ENCODE peak calls at places on chromosomes 3 and 15, in ten cellular contexts. I is fibroblast of lung, O is Panc1, K is left ventricle myocardium inferior, Z is DND-41, U is NT2/D1, S is BJ, J is lung, N is body of pancreas, E is psoas muscle. C is an unnamed sample.
A peak's percentile ranks its signal among the peaks of the same experiment; 100 is the strongest.

GRCh38 chr3:177199206-177199765 is 2.0 kb upstream of the TBL1XR1 start:
- DNase-seq in I (no peak), O (no peak), K (no peak), Z (no peak), U (no peak), S (no peak), J (no peak), N (no peak), E (no peak), C (peak; percentile 60)

GRCh38 chr3:110420158-110420641 is 651.4 kb upstream of the NECTIN3 start:
- DNase-seq in I (peak; percentile 83), O (no peak), K (no peak), Z (no peak), U (no peak), S (peak; percentile 82), J (no peak), N (no peak), E (no peak), C (no peak)

GRCh38 chr15:36766449-36766848 is 187.0 kb downstream of the CDIN1 start:
- DNase-seq in I (no peak), O (no peak), K (no peak), Z (no peak), U (no peak), S (no peak), J (no peak), N (no peak), E (no peak), C (no peak)

GRCh38 chr3:27681249-27681748 is 40.8 kb downstream of the EOMES start:
- DNase-seq in I (peak; percentile 77), O (peak; percentile 66), K (no peak), Z (peak; percentile 10), U (peak; percentile 42), S (peak; percentile 41), J (no peak), N (no peak), E (no peak), C (peak; percentile 71)

GRCh38 chr3:23696842-23697241 is 108.9 kb upstream of the UBE2E1 start:
- DNase-seq in I (no peak), O (no peak), K (no peak), Z (no peak), U (no peak), S (no peak), J (no peak), N (no peak), E (no peak), C (no peak)

GRCh38 chr3:125212096-125212508 is 446 bp downstream of the SLC12A8 start:
- DNase-seq in I (no peak), O (no peak), K (no peak), Z (no peak), U (no peak), S (no peak), J (no peak), N (peak; percentile 55), E (no peak), C (no peak)

GRCh38 chr3:154743418-154743817 is 313.4 kb upstream of the GPR149 start:
- DNase-seq in I (no peak), O (no peak), K (no peak), Z (no peak), U (no peak), S (no peak), J (no peak), N (no peak), E (no peak), C (no peak)

GRCh38 chr3:64457811-64458210 is 230.0 kb downstream of the ADAMTS9 start:
- DNase-seq in I (peak; percentile 72), O (no peak), K (no peak), Z (no peak), U (no peak), S (no peak), J (no peak), N (no peak), E (no peak), C (no peak)

GRCh38 chr15:78129098-78130011 is 1.9 kb downstream of the CIB2 start:
- DNase-seq in I (no peak), O (no peak), K (no peak), Z (no peak), U (no peak), S (no peak), J (no peak), N (no peak), E (peak; percentile 72), C (no peak)

GRCh38 chr3:37586280-37586679 is 275.4 kb upstream of the CTDSPL start:
- DNase-seq in I (no peak), O (no peak), K (no peak), Z (no peak), U (no peak), S (no peak), J (no peak), N (no peak), E (no peak), C (no peak)

GRCh38 chr15:90594297-90594696 is 64.6 kb downstream of the CRTC3 start:
- DNase-seq in I (peak; percentile 45), O (no peak), K (peak; percentile 68), Z (peak; percentile 83), U (no peak), S (no peak), J (peak; percentile 91), N (peak; percentile 83), E (peak; percentile 79), C (peak; percentile 83)

GRCh38 chr15:46861796-46862195 is 855.5 kb upstream of the SEMA6D start:
- DNase-seq in I (no peak), O (no peak), K (no peak), Z (no peak), U (no peak), S (no peak), J (no peak), N (no peak), E (no peak), C (no peak)

GRCh38 chr15:73346735-73347312 is 21.9 kb downstream of the HCN4 start:
- DNase-seq in I (peak; percentile 27), O (no peak), K (peak; percentile 61), Z (peak; percentile 75), U (no peak), S (no peak), J (peak; percentile 69), N (peak; percentile 84), E (peak; percentile 64), C (peak; percentile 71)

GRCh38 chr3:155895379-155895900 is 25.0 kb downstream of the GMPS start:
- DNase-seq in I (no peak), O (no peak), K (no peak), Z (no peak), U (no peak), S (no peak), J (no peak), N (no peak), E (no peak), C (no peak)
- H3K36me3 ChIP-seq in I (peaks cover 3% of the 10 kb centered on the region), O (peaks cover 18% of the 10 kb centered on the region), K (peaks cover 52% of the 10 kb centered on the region), Z (peaks cover 75% of the 10 kb centered on the region), U (peaks cover 61% of the 10 kb centered on the region), S (peaks cover 2% of the 10 kb centered on the region), J (peaks cover 5% of the 10 kb centered on the region), N (peaks cover 5% of the 10 kb centered on the region), E (peaks cover 57% of the 10 kb centered on the region), C (peaks cover 13% of the 10 kb centered on the region)

DNA sequence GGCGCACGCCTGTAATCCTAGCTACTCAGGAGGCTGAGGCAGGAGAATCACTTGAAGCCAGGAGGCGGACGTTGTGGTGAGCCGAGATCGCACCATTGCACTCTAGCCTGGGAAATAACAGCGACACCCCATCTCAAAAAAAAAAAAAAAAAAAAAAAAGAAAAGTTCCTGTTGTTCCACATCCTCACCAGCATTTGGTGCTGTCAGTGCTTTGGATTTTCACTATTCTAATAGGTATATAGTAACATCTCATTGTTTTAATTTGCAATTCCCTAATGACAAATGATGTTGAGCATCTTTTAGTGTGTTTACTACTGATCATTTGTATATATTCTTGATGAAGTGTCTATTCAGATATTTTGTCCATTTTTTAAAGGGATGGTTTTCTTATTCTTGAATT is 24.6 kb downstream of the UBR1 start:
- DNase-seq in I (no peak), O (no peak), K (no peak), Z (no peak), U (no peak), S (no peak), J (no peak), N (no peak), E (no peak), C (no peak)
- H3K36me3 ChIP-seq in I (no peaks in the 10 kb centered on the region), O (peaks cover 9% of the 10 kb centered on the region), K (peaks cover 60% of the 10 kb centered on the region), Z (peaks cover 61% of the 10 kb centered on the region), U (peaks cover 28% of the 10 kb centered on the region), S (peaks cover 1% of the 10 kb centered on the region), J (peaks cover 6% of the 10 kb centered on the region), N (peaks cover 7% of the 10 kb centered on the region), E (peaks cover 74% of the 10 kb centered on the region), C (no peaks in the 10 kb centered on the region)

GRCh38 chr3:13260259-13261103 is 159.6 kb downstream of the NUP210 start:
- DNase-seq in I (no peak), O (no peak), K (no peak), Z (no peak), U (no peak), S (no peak), J (no peak), N (no peak), E (no peak), C (no peak)

GRCh38 chr3:13262493-13263211 is 157.5 kb downstream of the NUP210 start:
- DNase-seq in I (no peak), O (no peak), K (peak; percentile 42), Z (peak; percentile 87), U (no peak), S (no peak), J (no peak), N (no peak), E (peak; percentile 55), C (no peak)

GRCh38 chr3:13263770-13264467 is 156.2 kb downstream of the NUP210 start:
- DNase-seq in I (no peak), O (no peak), K (no peak), Z (no peak), U (no peak), S (no peak), J (no peak), N (no peak), E (peak; percentile 56), C (no peak)

GRCh38 chr3:13261104-13261800 is 158.9 kb downstream of the NUP210 start:
- DNase-seq in I (no peak), O (no peak), K (no peak), Z (no peak), U (no peak), S (no peak), J (no peak), N (no peak), E (no peak), C (no peak)

GRCh38 chr3:13261908-13262307 is 158.2 kb downstream of the NUP210 start:
- DNase-seq in I (no peak), O (no peak), K (no peak), Z (no peak), U (no peak), S (no peak), J (no peak), N (no peak), E (no peak), C (no peak)
- H3K36me3 ChIP-seq in I (no peaks in the 10 kb centered on the region), O (no peaks in the 10 kb centered on the region), K (no peaks in the 10 kb centered on the region), Z (no peaks in the 10 kb centered on the region), U (no peaks in the 10 kb centered on the region), S (no peaks in the 10 kb centered on the region), J (no peaks in the 10 kb centered on the region), N (no peaks in the 10 kb centered on the region), E (no peaks in the 10 kb centered on the region), C (no peaks in the 10 kb centered on the region)

DNA sequence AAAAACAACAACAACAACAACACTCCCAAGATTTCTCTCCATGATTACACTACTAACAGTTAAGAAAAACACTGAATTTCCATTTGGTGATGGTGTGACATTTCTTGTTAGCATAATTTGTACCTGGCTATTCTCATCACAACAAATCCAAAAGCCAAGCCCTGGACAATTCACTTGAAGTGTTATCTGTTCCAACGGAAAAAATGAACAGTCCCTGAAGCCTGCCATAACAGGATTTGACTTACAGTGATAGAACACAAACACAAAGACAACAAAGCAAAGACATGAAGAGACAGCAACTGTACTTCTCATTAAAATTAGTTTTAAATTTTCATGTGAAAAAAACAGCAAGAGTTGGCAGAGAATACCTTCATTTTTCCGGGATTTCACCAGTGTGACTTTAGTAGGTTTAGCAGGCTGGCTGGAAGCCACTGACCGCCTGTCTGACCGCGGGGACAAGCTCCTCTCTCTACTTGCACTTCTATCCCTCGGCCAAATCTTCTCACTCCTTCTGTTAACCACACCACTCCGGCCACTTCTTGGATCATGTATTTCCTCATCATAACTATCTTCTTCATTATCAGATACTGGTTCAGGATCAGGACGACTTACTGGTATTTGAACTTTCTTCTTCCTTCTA is 56.2 kb downstream of the TJP1 start:
- DNase-seq in I (peak; percentile 66), O (no peak), K (no peak), Z (no peak), U (no peak), S (no peak), J (no peak), N (no peak), E (no peak), C (no peak)
- H3K36me3 ChIP-seq in I (peaks cover 4% of the 10 kb centered on the region), O (peaks cover 7% of the 10 kb centered on the region), K (peaks cover 69% of the 10 kb centered on the region), Z (no peaks in the 10 kb centered on the region), U (peaks cover 74% of the 10 kb centered on the region), S (peaks cover 12% of the 10 kb centered on the region), J (peaks cover 10% of the 10 kb centered on the region), N (peaks cover 10% of the 10 kb centered on the region), E (peaks cover 70% of the 10 kb centered on the region), C (no peaks in the 10 kb centered on the region)

C was measured in MM.1S.